ENCODE peak calls at places on chromosomes 5 and 9, in six cellular contexts. Z, J, T, G, S and M are unnamed samples.

GRCh38 chr9:134846187-134846586 is 34.4 kb upstream of the FCN2 start:
- DNase-seq in S (no peak), J (no peak), G (no peak), T (no peak), Z (no peak), M (no peak)

GRCh38 chr9:33785914-33786313 is 9.4 kb upstream of the PRSS3 start:
- DNase-seq in T (no peak), Z (peak; percentile 56), S (no peak), J (no peak), G (no peak), M (no peak)

GRCh38 chr5:124599048-124599973 is 147.1 kb downstream of the ZNF608 start:
- DNase-seq in Z (peak; percentile 83), J (no peak), T (no peak), G (no peak), S (no peak), M (no peak)

GRCh38 chr9:134778156-134778555 is 102.5 kb upstream of the FCN2 start:
- DNase-seq in G (no peak), Z (no peak), S (no peak), T (no peak), J (no peak), M (no peak)

GRCh38 chr5:129460121-129460950 is at the start of gene ADAMTS19:
- DNase-seq in S (no peak), T (no peak), G (peak; percentile 62), Z (peak; percentile 14), J (peak; percentile 18), M (peak; percentile 68)

GRCh38 chr9:101350285-101350684 is 34.5 kb downstream of the BAAT start:
- DNase-seq in Z (no peak), T (no peak), G (no peak), S (no peak), J (no peak), M (no peak)

GRCh38 chr9:4038182-4038723 is 261.6 kb downstream of the GLIS3 start:
- DNase-seq in T (no peak), Z (no peak), J (no peak), G (no peak), S (no peak), M (no peak)

GRCh38 chr5:64923151-64923685 is 154.5 kb downstream of the CWC27 start:
- DNase-seq in G (no peak), Z (no peak), T (no peak), J (no peak), S (no peak), M (no peak)

GRCh38 chr5:154237946-154238345 is 47.4 kb downstream of the GALNT10 start:
- DNase-seq in T (no peak), G (no peak), Z (no peak), S (no peak), J (no peak), M (no peak)

GRCh38 chr5:74132485-74132884 is 506.5 kb downstream of the ARHGEF28 start:
- DNase-seq in G (no peak), S (no peak), Z (no peak), T (no peak), J (no peak), M (no peak)

GRCh38 chr5:54909911-54910870 is 75.2 kb downstream of the ESM1 start:
- DNase-seq in T (no peak), G (no peak), J (no peak), Z (no peak), S (no peak), M (no peak)

GRCh38 chr9:32395483-32396216 is 11.2 kb downstream of the ACO1 start:
- DNase-seq in Z (peak; percentile 31), J (peak; percentile 29), G (peak; percentile 67), S (no peak), T (peak; percentile 78), M (no peak)

GRCh38 chr9:7177383-7177782 is 419.6 kb downstream of the KDM4C start:
- DNase-seq in G (no peak), Z (no peak), T (no peak), J (no peak), S (no peak), M (no peak)

GRCh38 chr9:82295177-82295576 is 306.6 kb downstream of the SPATA31D1 start:
- DNase-seq in G (no peak), S (no peak), J (no peak), T (no peak), Z (no peak), M (no peak)

GRCh38 chr5:112492291-112492690 is 73.2 kb upstream of the EPB41L4A start:
- DNase-seq in G (peak; percentile 63), T (no peak), J (peak; percentile 56), S (peak; percentile 40), Z (peak; percentile 66), M (peak; percentile 21)

GRCh38 chr5:151742870-151743294 is 15.5 kb downstream of the ATOX1 start:
- DNase-seq in J (peak; percentile 30), G (no peak), T (peak; percentile 76), Z (peak; percentile 70), S (peak; percentile 66), M (no peak)

GRCh38 chr5:110018509-110018908 is 328.8 kb downstream of the MAN2A1 start:
- DNase-seq in T (no peak), Z (no peak), S (no peak), J (no peak), G (peak; percentile 49), M (no peak)

GRCh38 chr5:151904921-151905320 is 19.7 kb downstream of the GLRA1 start:
- DNase-seq in J (no peak), G (no peak), T (no peak), Z (no peak), S (no peak), M (no peak)

GRCh38 chr5:21152611-21153010 is 1164.6 kb upstream of the CDH18 start:
- DNase-seq in T (no peak), S (no peak), J (no peak), Z (peak; percentile 58), G (no peak), M (no peak)

GRCh38 chr5:83564069-83564749 is 92.7 kb downstream of the VCAN start:
- DNase-seq in Z (peak; percentile 44), T (no peak), S (no peak), G (no peak), J (no peak), M (no peak)

GRCh38 chr9:130029223-130029583 is 13.8 kb downstream of the FNBP1 start:
- DNase-seq in T (no peak), Z (no peak), S (no peak), J (no peak), G (no peak), M (no peak)

GRCh38 chr9:130028493-130029222 is 14.3 kb downstream of the FNBP1 start:
- DNase-seq in T (no peak), G (no peak), S (no peak), Z (no peak), J (no peak), M (no peak)

GRCh38 chr9:130027533-130028370 is 15.2 kb downstream of the FNBP1 start:
- DNase-seq in J (no peak), T (no peak), Z (no peak), S (no peak), G (no peak), M (no peak)

GRCh38 chr9:130024597-130024994 is 18.4 kb downstream of the FNBP1 start:
- DNase-seq in T (no peak), Z (peak; percentile 55), S (no peak), G (no peak), J (no peak), M (no peak)

DNA sequence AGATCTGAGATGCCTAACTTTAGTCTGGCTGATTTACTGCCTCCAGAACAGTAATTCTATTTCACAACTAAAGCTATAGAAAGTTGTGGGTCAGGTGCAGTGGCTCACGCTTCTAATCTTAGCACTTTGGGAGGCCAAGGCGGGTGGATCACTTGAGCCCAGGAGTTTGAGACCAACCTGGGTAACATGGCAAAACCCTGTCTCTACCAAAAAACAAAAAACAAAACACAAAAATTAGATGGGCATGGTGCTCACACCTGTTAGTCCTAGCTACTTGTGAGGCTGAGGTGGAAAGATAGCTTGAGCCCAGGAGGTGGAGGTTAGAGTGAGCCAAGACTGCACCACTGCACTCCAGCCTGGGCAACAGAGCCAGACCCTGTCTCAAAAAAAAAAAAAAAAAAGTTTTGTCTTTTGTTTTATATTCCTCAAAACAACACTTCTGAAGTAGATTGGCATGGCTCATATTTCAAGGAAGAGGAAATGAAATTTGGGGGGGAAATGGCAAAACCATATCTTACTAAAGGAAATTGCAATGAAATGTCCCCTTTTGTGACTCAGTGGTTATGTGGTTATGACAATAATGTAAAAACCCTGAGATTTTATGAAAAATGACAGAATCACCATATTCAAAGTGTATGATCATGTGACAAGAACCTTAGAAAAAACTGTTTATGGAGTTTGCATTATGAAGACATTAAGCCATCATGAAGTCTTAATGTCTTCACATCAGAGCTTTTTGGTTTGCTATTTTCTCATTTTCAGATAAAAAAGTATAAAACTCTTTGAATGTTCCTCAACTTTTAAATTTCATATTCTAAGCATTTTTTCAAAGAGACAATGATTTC is 16.2 kb downstream of the FNBP1 start:
- DNase-seq in S (no peak), Z (no peak), G (no peak), T (no peak), J (no peak), M (no peak)
- H3K27ac ChIP-seq in S (no peak overlapping the region), Z (no peak overlapping the region), G (no peak overlapping the region), T (peak overlapping the region; percentile 96), J (no peak overlapping the region), M (no peak overlapping the region)

GRCh38 chr5:33254581-33254980 is 186.2 kb upstream of the TARS1 start:
- DNase-seq in Z (no peak), T (no peak), S (no peak), G (no peak), J (no peak), M (no peak)

GRCh38 chr5:33260098-33260497 is 180.7 kb upstream of the TARS1 start:
- DNase-seq in T (no peak), G (no peak), J (no peak), S (no peak), Z (no peak), M (no peak)

GRCh38 chr5:33258553-33258952 is 182.2 kb upstream of the TARS1 start:
- DNase-seq in T (no peak), Z (no peak), G (no peak), S (no peak), J (no peak), M (no peak)

GRCh38 chr5:33261305-33261704 is 179.5 kb upstream of the TARS1 start:
- DNase-seq in S (no peak), G (no peak), J (no peak), Z (no peak), T (no peak), M (no peak)

GRCh38 chr5:33257807-33258491 is 182.8 kb upstream of the TARS1 start:
- DNase-seq in Z (peak; percentile 17), T (no peak), J (no peak), G (no peak), S (no peak), M (no peak)
- H3K27ac ChIP-seq in Z (no peak overlapping the region), T (no peak overlapping the region), J (no peak overlapping the region), G (no peak overlapping the region), S (no peak overlapping the region), M (no peak overlapping the region)

DNA sequence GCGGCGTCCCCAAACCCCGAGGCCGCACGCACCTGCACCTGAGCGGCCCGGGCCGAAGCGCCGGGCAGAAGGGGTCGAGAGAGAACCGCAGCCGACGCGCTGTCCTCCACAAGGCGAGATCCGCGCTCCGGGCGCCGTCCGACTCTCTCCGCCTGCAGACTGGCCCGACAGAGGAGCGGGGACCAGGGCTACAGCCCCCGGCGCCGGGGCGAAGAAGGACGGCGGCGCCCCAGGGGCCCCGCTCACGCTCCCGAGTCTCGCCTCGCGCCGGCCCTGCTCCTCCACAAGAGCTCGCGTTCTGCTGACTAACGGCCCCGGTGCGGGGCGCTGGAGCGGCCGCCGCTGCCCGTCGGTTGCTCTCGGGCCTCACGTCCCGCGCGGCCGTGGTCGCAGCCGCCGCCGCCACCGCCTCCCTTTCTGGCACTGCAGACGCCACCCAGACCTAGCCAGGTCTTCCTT is 362 bp downstream of the ABHD17B start:
- DNase-seq in J (no peak), S (no peak), T (no peak), G (no peak), Z (no peak), M (no peak)
- H3K27ac ChIP-seq in J (peak overlapping the region; percentile 97), S (peak overlapping the region; percentile 99), T (peak overlapping the region; percentile 97), G (peak overlapping the region; percentile 90), Z (peak overlapping the region; percentile 94), M (peak overlapping the region; percentile 92)

GRCh38 chr5:67455987-67456386 is 259.4 kb upstream of the CD180 start:
- DNase-seq in T (no peak), J (no peak), Z (no peak), S (no peak), G (no peak), M (no peak)
- H3K27ac ChIP-seq in T (no peak overlapping the region), J (no peak overlapping the region), Z (no peak overlapping the region), S (no peak overlapping the region), G (no peak overlapping the region), M (no peak overlapping the region)